ENCODE peak calls at places on chromosomes 5 and 9, in four cellular contexts. One of them, this sample, is unnamed.

GRCh38 chr5:132591140-132591539 is 34.4 kb downstream of the RAD50 start:
- DNase-seq in CD8-positive, alpha-beta memory T cell: no peak
- DNase-seq in GM10248: peak; percentile 20
- DNase-seq in left ventricle myocardium inferior: no peak
- DNase-seq in this sample: no peak

GRCh38 chr9:137089232-137089947 is 2.6 kb downstream of the MAN1B1 start:
- DNase-seq in CD8-positive, alpha-beta memory T cell: no peak
- DNase-seq in GM10248: no peak
- DNase-seq in left ventricle myocardium inferior: no peak
- DNase-seq in this sample: no peak

GRCh38 chr9:29850664-29851063 is 2277.4 kb upstream of the C9orf72 start:
- DNase-seq in CD8-positive, alpha-beta memory T cell: no peak
- DNase-seq in GM10248: no peak
- DNase-seq in left ventricle myocardium inferior: no peak
- DNase-seq in this sample: no peak

GRCh38 chr9:124771021-124771866 is at the start of gene NR6A1:
- DNase-seq in CD8-positive, alpha-beta memory T cell: peak; percentile 91
- DNase-seq in GM10248: peak; percentile 97
- DNase-seq in left ventricle myocardium inferior: peak; percentile 96
- DNase-seq in this sample: peak; percentile 92

GRCh38 chr5:135589152-135589551 is 10.4 kb upstream of the CXCL14 start:
- DNase-seq in CD8-positive, alpha-beta memory T cell: no peak
- DNase-seq in GM10248: no peak
- DNase-seq in left ventricle myocardium inferior: no peak
- DNase-seq in this sample: no peak

GRCh38 chr5:158485604-158486081 is 614.1 kb downstream of the EBF1 start:
- DNase-seq in CD8-positive, alpha-beta memory T cell: no peak
- DNase-seq in GM10248: no peak
- DNase-seq in left ventricle myocardium inferior: peak; percentile 15
- DNase-seq in this sample: no peak

GRCh38 chr9:2158729-2159128 is 143.6 kb downstream of the SMARCA2 start:
- DNase-seq in CD8-positive, alpha-beta memory T cell: no peak
- DNase-seq in GM10248: no peak
- DNase-seq in left ventricle myocardium inferior: no peak
- DNase-seq in this sample: no peak

GRCh38 chr5:39014544-39014943 is 59.7 kb downstream of the RICTOR start:
- DNase-seq in CD8-positive, alpha-beta memory T cell: no peak
- DNase-seq in GM10248: no peak
- DNase-seq in left ventricle myocardium inferior: no peak
- DNase-seq in this sample: no peak

GRCh38 chr9:19484699-19485098 is 75.9 kb downstream of the ACER2 start:
- DNase-seq in CD8-positive, alpha-beta memory T cell: no peak
- DNase-seq in GM10248: no peak
- DNase-seq in left ventricle myocardium inferior: no peak
- DNase-seq in this sample: no peak

GRCh38 chr5:39494099-39494498 is 69.3 kb upstream of the DAB2 start:
- DNase-seq in CD8-positive, alpha-beta memory T cell: no peak
- DNase-seq in GM10248: no peak
- DNase-seq in left ventricle myocardium inferior: no peak
- DNase-seq in this sample: no peak

This sample was measured in NCI-H526.